ENCODE peak calls at places on chromosomes 6 and 20, in ten cellular contexts. I, D, X, Z, U, W, C, S, Y and P are unnamed samples. For H3K4me1, the result is how much of the 10 kb centered on the place peaks cover.

GRCh38 chr20:37932919-37933318 is 30.0 kb downstream of the VSTM2L start:
- DNase-seq in I (no peak), W (no peak), Y (no peak), C (no peak), X (no peak), U (no peak), Z (no peak), D (no peak), S (no peak), P (no peak)

GRCh38 chr6:1040393-1040792 is 271.5 kb upstream of the FOXQ1 start:
- DNase-seq in X (no peak), C (no peak), D (no peak), Z (no peak), I (no peak), Y (no peak), S (no peak), W (no peak), U (no peak), P (no peak)

GRCh38 chr6:109512271-109512817 is 29.3 kb upstream of the ZBTB24 start:
- DNase-seq in S (no peak), U (no peak), W (no peak), Z (peak), D (no peak), Y (no peak), I (no peak), C (no peak), X (no peak), P (no peak)

GRCh38 chr6:148869589-148869988 is 122.8 kb downstream of the UST start:
- DNase-seq in S (no peak), Y (peak), I (peak), W (no peak), X (no peak), C (no peak), Z (no peak), D (no peak), U (no peak), P (no peak)

GRCh38 chr6:6941201-6941600 is 166.6 kb upstream of the RREB1 start:
- DNase-seq in X (no peak), Y (no peak), C (no peak), Z (no peak), S (peak), D (no peak), W (no peak), I (no peak), U (no peak), P (no peak)

GRCh38 chr6:96002576-96002910 is 13.2 kb upstream of the FUT9 start:
- DNase-seq in I (no peak), U (no peak), W (peak), D (no peak), C (no peak), X (no peak), Z (no peak), Y (no peak), S (no peak), P (no peak)

GRCh38 chr6:29968130-29968529 is 25.8 kb downstream of the HLA-A start:
- DNase-seq in W (no peak), U (no peak), Y (no peak), I (peak), C (no peak), X (no peak), S (no peak), Z (peak), D (peak), P (no peak)

GRCh38 chr6:32288426-32288825 is 64.6 kb upstream of the NOTCH4 start:
- DNase-seq in X (no peak), Z (peak), Y (no peak), D (no peak), I (no peak), S (no peak), W (no peak), C (no peak), U (no peak), P (no peak)

GRCh38 chr6:100166991-100167390 is 173.0 kb upstream of the MCHR2 start:
- DNase-seq in W (no peak), S (no peak), Y (no peak), X (no peak), U (no peak), Z (no peak), D (no peak), C (no peak), I (no peak), P (no peak)

GRCh38 chr20:50259705-50260479 is 69.3 kb downstream of the CEBPB start:
- DNase-seq in W (no peak), X (no peak), Y (peak), D (no peak), I (no peak), Z (no peak), C (peak), S (no peak), U (peak), P (no peak)

GRCh38 chr6:141521440-141521839 is 611.3 kb upstream of the GJE1 start:
- DNase-seq in S (no peak), Z (peak), I (peak), C (no peak), D (no peak), W (no peak), X (no peak), U (no peak), Y (no peak), P (no peak)

GRCh38 chr20:47970282-47970903 is 185.1 kb upstream of the SULF2 start:
- DNase-seq in S (no peak), Y (no peak), W (no peak), U (no peak), I (no peak), Z (no peak), D (no peak), C (no peak), X (no peak), P (no peak)

GRCh38 chr6:122361314-122361979 is 38.0 kb upstream of the HSF2 start:
- DNase-seq in Z (no peak), W (no peak), D (no peak), C (no peak), U (no peak), S (no peak), Y (no peak), X (no peak), I (no peak), P (no peak)

GRCh38 chr6:43445576-43445975 is 9.8 kb downstream of the DLK2 start:
- DNase-seq in W (peak), Y (no peak), X (no peak), D (no peak), S (no peak), Z (no peak), U (no peak), I (no peak), C (no peak), P (no peak)

GRCh38 chr20:4713401-4713800 is 8.3 kb upstream of the PRND start:
- DNase-seq in Y (no peak), I (no peak), S (no peak), C (no peak), Z (no peak), U (no peak), X (no peak), D (no peak), W (no peak), P (no peak)

GRCh38 chr6:56914791-56915658 is 39.9 kb upstream of the BEND6 start:
- DNase-seq in X (no peak), S (no peak), D (peak), W (no peak), U (peak), C (no peak), Z (no peak), Y (no peak), I (no peak), P (no peak)

GRCh38 chr6:95248501-95248900 is 328.8 kb upstream of the MANEA start:
- DNase-seq in U (no peak), Y (no peak), I (peak), C (no peak), X (no peak), Z (no peak), W (no peak), S (no peak), D (no peak), P (no peak)

GRCh38 chr6:147468634-147469033 is 39.9 kb upstream of the SAMD5 start:
- DNase-seq in Z (no peak), I (no peak), D (no peak), C (no peak), Y (no peak), U (no peak), W (no peak), X (no peak), S (no peak), P (no peak)

GRCh38 chr6:52620906-52621190 is 44.0 kb upstream of the TRAM2 start:
- DNase-seq in C (no peak), S (no peak), W (no peak), Y (no peak), X (no peak), U (no peak), D (no peak), I (no peak), Z (no peak), P (no peak)

GRCh38 chr20:63572788-63573738 is 976 bp downstream of the HELZ2 start:
- DNase-seq in X (no peak), C (no peak), I (no peak), S (no peak), D (no peak), Y (no peak), W (peak), U (peak), Z (no peak), P (no peak)

GRCh38 chr6:143984670-143985069 is 23.4 kb downstream of the PLAGL1 start:
- DNase-seq in U (no peak), Z (no peak), S (no peak), I (no peak), C (no peak), D (no peak), X (no peak), Y (no peak), W (no peak), P (no peak)

GRCh38 chr6:136586295-136586694 is 36.1 kb upstream of the MAP7 start:
- DNase-seq in Z (no peak), I (peak), D (no peak), C (no peak), X (no peak), Y (no peak), U (no peak), S (no peak), W (no peak), P (peak)

GRCh38 chr6:67633058-67633457 is 1002.0 kb upstream of the ADGRB3 start:
- DNase-seq in Z (no peak), C (no peak), Y (no peak), I (no peak), W (no peak), X (no peak), D (no peak), S (no peak), U (no peak), P (no peak)

GRCh38 chr20:34124469-34125249 is 12.6 kb upstream of the EIF2S2 start:
- DNase-seq in I (no peak), X (no peak), Z (no peak), D (no peak), W (no peak), S (no peak), U (no peak), C (no peak), Y (no peak), P (no peak)

GRCh38 chr20:34127787-34128186 is 15.7 kb upstream of the EIF2S2 start:
- DNase-seq in U (no peak), X (no peak), I (no peak), Y (no peak), W (no peak), Z (no peak), C (no peak), S (no peak), D (no peak), P (no peak)

GRCh38 chr20:34120213-34120612 is 8.2 kb upstream of the EIF2S2 start:
- DNase-seq in U (no peak), X (no peak), D (no peak), W (no peak), C (no peak), Z (no peak), S (no peak), Y (no peak), I (no peak), P (no peak)

GRCh38 chr20:34123309-34123708 is 11.3 kb upstream of the EIF2S2 start:
- DNase-seq in X (no peak), C (no peak), U (no peak), W (no peak), Z (no peak), S (no peak), Y (no peak), I (no peak), D (no peak), P (no peak)

GRCh38 chr20:34122274-34122980 is 10.4 kb upstream of the EIF2S2 start:
- DNase-seq in Z (no peak), I (no peak), D (no peak), X (no peak), U (no peak), W (peak), S (no peak), C (no peak), Y (no peak), P (no peak)
- TF ChIP-seq POLR2A in Z (no peak), I (no peak), D (no peak), X (no peak), U (no peak), W (no peak), S (no peak), C (no peak), Y (no peak), P (no peak)

GRCh38 chr6:26401389-26401986 is 587 bp upstream of the BTN3A1 start:
- DNase-seq in S (peak), Y (no peak), D (no peak), U (no peak), X (no peak), Z (no peak), W (no peak), I (no peak), C (no peak), P (no peak)

GRCh38 chr6:26394289-26394688 is 7.8 kb upstream of the BTN3A1 start:
- DNase-seq in X (peak), U (no peak), Y (no peak), C (peak), W (no peak), S (no peak), D (peak), Z (peak), I (peak), P (no peak)

GRCh38 chr6:26401987-26402658 is at the start of gene BTN3A1:
- DNase-seq in C (peak), I (peak), Z (peak), X (peak), Y (peak), S (peak), U (peak), W (no peak), D (peak), P (peak)

GRCh38 chr6:26400626-26401025 is 1.4 kb upstream of the BTN3A1 start:
- DNase-seq in I (no peak), Y (no peak), U (no peak), X (no peak), S (no peak), W (no peak), Z (no peak), C (no peak), D (no peak), P (no peak)

DNA sequence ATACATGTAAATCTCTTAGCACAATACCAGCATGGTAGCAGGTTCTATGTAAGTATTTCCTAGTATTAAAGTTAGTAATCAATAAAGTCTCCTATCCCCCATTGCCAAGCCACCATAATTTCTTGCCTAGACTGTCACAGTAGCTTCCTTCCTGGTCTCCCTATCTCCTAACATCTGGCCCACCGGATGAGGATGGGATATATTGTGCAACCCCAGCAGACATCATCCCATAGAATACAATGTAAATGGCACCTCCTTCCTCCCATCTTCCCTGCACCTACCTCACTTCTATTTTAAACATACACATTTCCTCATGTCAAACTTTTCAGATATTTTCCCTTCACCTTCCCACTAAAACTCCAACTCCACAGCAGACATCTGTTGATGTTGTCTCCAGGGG is 3.5 kb upstream of the BTN3A1 start:
- DNase-seq in Y (no peak), W (no peak), D (no peak), I (no peak), U (no peak), Z (no peak), C (no peak), X (no peak), S (no peak), P (no peak)
- H3K4me1 ChIP-seq in Y (under half), W (under half), D (under half), I (under half), U (under half), Z (under half), C (under half), X (under half), S (under half), P (under half)

GRCh38 chr6:21665436-21666199 is 72.1 kb downstream of the SOX4 start:
- DNase-seq in Z (peak), U (no peak), D (no peak), I (no peak), W (peak), X (no peak), C (no peak), Y (no peak), S (no peak), P (peak)
- H3K27ac ChIP-seq in Z (peak), U (peak), D (no peak), I (peak), W (peak), X (peak), C (peak), Y (no peak), S (no peak), P (peak)

DNA sequence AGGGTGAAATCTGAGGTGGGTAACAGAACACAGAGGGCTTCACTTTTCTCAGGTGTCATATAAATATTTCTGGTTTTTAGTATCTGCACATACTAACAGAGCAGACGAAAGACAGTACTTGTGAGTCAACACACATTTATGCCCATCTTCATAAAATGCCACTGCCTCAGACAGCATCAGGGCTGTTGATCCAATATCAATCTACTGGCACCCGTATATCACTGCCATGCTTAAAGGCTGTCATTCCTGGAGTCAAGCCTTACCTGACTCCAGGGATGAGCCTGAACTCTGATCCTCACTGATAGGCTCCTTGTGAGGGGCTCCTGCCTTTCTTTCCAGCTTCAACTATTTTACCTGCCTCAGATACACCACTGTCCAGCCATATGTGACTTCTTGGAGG is 595.7 kb downstream of the TFAP2B start:
- DNase-seq in D (no peak), U (no peak), W (no peak), S (no peak), X (no peak), I (no peak), Z (no peak), C (no peak), Y (no peak), P (no peak)
- TF ChIP-seq POLR2A in D (no peak), U (no peak), W (no peak), S (no peak), X (no peak), I (no peak), Z (no peak), C (no peak), Y (no peak), P (no peak)

DNA sequence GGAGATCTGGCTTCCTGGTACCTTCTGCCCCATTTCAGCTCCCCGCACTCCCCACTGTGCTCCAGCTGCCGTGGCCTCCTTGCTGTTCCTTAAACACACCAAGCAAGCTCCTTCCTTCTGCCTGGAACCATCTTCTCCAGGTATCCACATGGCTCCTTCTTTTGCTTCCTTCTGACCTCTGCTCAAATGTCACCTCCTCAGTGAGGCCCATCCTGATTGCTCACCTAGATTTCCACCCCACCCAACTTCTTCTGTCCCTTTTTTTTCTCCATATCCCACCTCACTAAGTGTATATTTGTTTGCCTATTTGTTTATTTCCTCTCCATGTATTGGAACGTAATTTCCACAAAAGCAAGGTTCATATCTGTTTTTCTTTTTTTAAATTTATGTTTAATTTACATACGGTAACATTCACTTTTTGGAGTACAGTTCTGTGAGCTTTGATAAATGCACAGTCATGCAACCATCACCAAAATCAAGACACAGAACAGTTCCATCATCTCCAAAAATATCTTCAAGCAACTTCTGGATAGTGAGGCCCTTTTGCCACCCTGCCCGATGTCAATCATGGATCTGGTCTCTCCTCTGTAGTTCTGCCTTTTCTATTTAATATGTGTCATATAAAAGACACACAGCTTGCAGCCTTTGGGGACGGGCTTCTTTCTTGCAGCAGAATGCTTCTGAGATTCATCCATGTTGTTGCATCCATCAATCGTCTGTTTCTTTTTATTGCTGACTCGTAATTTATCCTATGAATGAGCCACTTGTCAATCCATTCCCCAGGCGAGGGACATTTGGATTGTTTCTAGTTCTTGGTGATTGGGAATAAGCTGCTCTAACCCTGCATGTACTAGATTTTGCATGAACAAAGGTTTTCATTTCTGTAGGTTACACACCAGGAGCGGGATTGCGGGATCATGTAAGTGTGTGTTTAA is 46.3 kb downstream of the SLC2A10 start:
- DNase-seq in U (no peak), Z (no peak), Y (no peak), I (no peak), X (no peak), W (no peak), S (no peak), D (no peak), C (no peak), P (no peak)
- H3K4me1 ChIP-seq in U (under half), Z (under half), Y (under half), I (under half), X (under half), W (under half), S (under half), D (under half), C (under half), P (under half)

GRCh38 chr6:98828991-98829411 is 5.4 kb upstream of the POU3F2 start:
- DNase-seq in D (no peak), W (no peak), X (no peak), S (no peak), I (no peak), C (no peak), U (no peak), Z (no peak), Y (no peak), P (no peak)
- H3K27ac ChIP-seq in D (no peak), W (no peak), X (no peak), S (no peak), I (no peak), C (no peak), U (no peak), Z (no peak), Y (no peak), P (no peak)

GRCh38 chr20:34516874-34517542 is 786 bp downstream of the DYNLRB1 start:
- DNase-seq in Z (no peak), U (no peak), S (no peak), C (no peak), X (no peak), I (no peak), Y (peak), D (no peak), W (no peak), P (no peak)

GRCh38 chr20:34512955-34513419 is 3.2 kb upstream of the DYNLRB1 start:
- DNase-seq in Z (no peak), U (no peak), Y (no peak), I (no peak), D (no peak), S (no peak), X (no peak), W (no peak), C (no peak), P (no peak)

GRCh38 chr20:34516038-34516873 is at the start of gene DYNLRB1:
- DNase-seq in X (peak), I (peak), Y (peak), C (peak), D (peak), Z (peak), U (peak), S (peak), W (peak), P (peak)

GRCh38 chr20:34514897-34515483 is 1.2 kb upstream of the DYNLRB1 start:
- DNase-seq in X (no peak), S (no peak), C (no peak), Y (no peak), W (no peak), Z (peak), I (peak), D (no peak), U (no peak), P (no peak)

DNA sequence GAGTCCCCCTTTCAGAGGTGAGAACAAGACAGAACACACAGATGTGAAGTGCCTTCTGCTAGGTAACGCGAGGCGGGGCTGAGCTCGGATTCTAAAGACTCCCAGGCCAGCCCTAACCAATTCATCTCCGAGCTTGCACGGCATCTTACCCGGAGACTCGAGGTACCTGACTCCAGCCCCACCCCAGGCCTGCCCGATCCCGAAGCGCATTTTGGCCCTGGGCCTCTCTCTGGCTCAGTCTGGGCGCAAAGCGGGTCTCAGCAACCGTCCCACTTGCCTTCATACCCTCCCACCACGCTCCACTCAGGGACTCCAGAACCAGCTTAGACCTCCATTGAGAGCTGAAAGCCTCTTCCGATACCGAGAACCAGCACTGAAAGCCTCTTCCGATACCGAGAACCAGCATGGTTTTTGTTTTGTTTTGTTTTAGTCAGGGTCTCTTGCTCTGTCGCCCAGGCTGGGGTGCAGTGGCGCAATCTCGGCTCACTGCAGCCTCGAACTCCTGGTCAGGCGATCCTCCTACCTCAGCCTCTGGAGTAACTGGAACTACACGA is 661 bp upstream of the DYNLRB1 start:
- DNase-seq in Z (no peak), I (peak), W (no peak), X (peak), U (no peak), S (peak), C (peak), Y (peak), D (peak), P (peak)
- TF ChIP-seq POLR2A in Z (no peak), I (no peak), W (no peak), X (no peak), U (no peak), S (no peak), C (no peak), Y (no peak), D (no peak), P (no peak)